ENCODE peak calls at places on chromosomes 4 and X, in ten cellular contexts. N is GM12878, K is heart left ventricle, V is uterus, X is Peyer's patch, C is hepatocyte, T is upper lobe of left lung, H is suprapubic skin, D is mammary epithelial cell, B is BE2C. U is an unnamed sample.

GRCh38 chr4:127528302-127528701 is 104.5 kb upstream of the INTU start:
- DNase-seq in K (no peak), D (no peak), N (no peak), H (no peak), T (no peak), X (no peak), C (no peak), V (no peak), B (no peak), U (no peak)

GRCh38 chr4:103032575-103032974 is 13.1 kb upstream of the SLC9B1 start:
- DNase-seq in C (peak), X (no peak), H (no peak), N (no peak), D (peak), T (no peak), K (no peak), B (peak), V (no peak), U (no peak)

GRCh38 chrX:43505759-43506158 is 150.3 kb upstream of the MAOA start:
- DNase-seq in B (no peak), K (no peak), X (no peak), H (no peak), N (no peak), C (no peak), V (no peak), D (peak), T (no peak), U (peak)

GRCh38 chrX:77749695-77750094 is 36.3 kb downstream of the ATRX start:
- DNase-seq in V (no peak), B (no peak), X (no peak), C (no peak), K (no peak), H (no peak), D (no peak), T (no peak), N (no peak), U (no peak)

GRCh38 chr4:156732634-156733033 is 239.0 kb downstream of the PDGFC start:
- DNase-seq in V (no peak), C (no peak), H (no peak), B (no peak), D (no peak), N (no peak), K (no peak), T (no peak), X (no peak), U (no peak)

GRCh38 chr4:94954273-94954672 is 196.5 kb downstream of the BMPR1B start:
- DNase-seq in N (no peak), T (no peak), X (no peak), C (no peak), V (no peak), D (no peak), B (no peak), H (no peak), K (no peak), U (no peak)

GRCh38 chr4:83217721-83218522 is 66.7 kb downstream of the COQ2 start:
- DNase-seq in H (no peak), X (peak), D (no peak), K (no peak), C (no peak), V (no peak), T (no peak), N (peak), B (no peak), U (no peak)

GRCh38 chr4:51840791-51841190 is 2.2 kb upstream of the DCUN1D4 start:
- DNase-seq in B (no peak), D (no peak), V (no peak), C (no peak), K (no peak), T (no peak), N (no peak), H (no peak), X (no peak), U (no peak)

GRCh38 chr4:155796031-155796430 is 37.2 kb downstream of the GUCY1B1 start:
- DNase-seq in T (no peak), C (peak), K (no peak), X (no peak), V (no peak), D (no peak), B (no peak), H (no peak), N (no peak), U (no peak)

GRCh38 chr4:76607846-76608245 is 172.8 kb downstream of the SHROOM3 start:
- DNase-seq in X (no peak), T (no peak), N (no peak), H (no peak), D (no peak), V (no peak), K (no peak), B (no peak), C (no peak), U (no peak)

GRCh38 chrX:107940095-107940494 is 42.1 kb downstream of the TEX13B start:
- DNase-seq in X (no peak), T (no peak), C (peak), K (no peak), N (no peak), H (no peak), D (no peak), V (no peak), B (no peak), U (no peak)

GRCh38 chrX:23127586-23127985 is 127.8 kb downstream of the DDX53 start:
- DNase-seq in V (no peak), T (no peak), H (no peak), C (no peak), X (no peak), K (no peak), D (no peak), N (no peak), B (no peak), U (no peak)

GRCh38 chr4:172553216-172553615 is 615.4 kb upstream of the GALNT7 start:
- DNase-seq in T (no peak), H (no peak), V (no peak), D (no peak), X (no peak), C (no peak), N (no peak), B (no peak), K (no peak), U (no peak)

GRCh38 chr4:23873717-23874535 is 15.9 kb downstream of the PPARGC1A start:
- DNase-seq in H (no peak), D (no peak), B (no peak), C (no peak), N (no peak), X (no peak), V (no peak), K (peak), T (no peak), U (no peak)

GRCh38 chr4:20085156-20085555 is 166.5 kb upstream of the SLIT2 start:
- DNase-seq in T (no peak), C (no peak), K (no peak), D (no peak), B (no peak), V (no peak), H (no peak), X (no peak), N (no peak), U (no peak)

GRCh38 chr4:3135155-3136011 is 60.9 kb downstream of the HTT start:
- DNase-seq in K (no peak), V (no peak), C (no peak), D (no peak), B (no peak), T (no peak), N (no peak), X (no peak), H (no peak), U (no peak)

GRCh38 chr4:25535278-25535677 is 120.4 kb upstream of the SLC34A2 start:
- DNase-seq in T (no peak), X (no peak), V (no peak), C (no peak), H (no peak), B (no peak), N (no peak), D (no peak), K (no peak), U (no peak)

GRCh38 chr4:2256156-2256731 is 5.7 kb downstream of the MXD4 start:
- DNase-seq in V (peak), B (no peak), T (peak), D (no peak), N (no peak), H (peak), K (peak), X (peak), C (no peak), U (peak)

GRCh38 chr4:114229721-114230120 is 250.3 kb upstream of the ARSJ start:
- DNase-seq in K (no peak), T (no peak), B (no peak), X (no peak), V (no peak), C (no peak), D (no peak), H (no peak), N (no peak), U (peak)

GRCh38 chr4:173253561-173253960 is 80.6 kb downstream of the HMGB2 start:
- DNase-seq in H (no peak), K (no peak), C (no peak), V (no peak), B (no peak), N (no peak), T (no peak), X (no peak), D (no peak), U (no peak)

GRCh38 chr4:77044458-77045124 is 31.2 kb downstream of the CCNI start:
- DNase-seq in T (no peak), C (peak), D (peak), V (no peak), K (no peak), H (no peak), N (peak), X (no peak), B (no peak), U (no peak)

DNA sequence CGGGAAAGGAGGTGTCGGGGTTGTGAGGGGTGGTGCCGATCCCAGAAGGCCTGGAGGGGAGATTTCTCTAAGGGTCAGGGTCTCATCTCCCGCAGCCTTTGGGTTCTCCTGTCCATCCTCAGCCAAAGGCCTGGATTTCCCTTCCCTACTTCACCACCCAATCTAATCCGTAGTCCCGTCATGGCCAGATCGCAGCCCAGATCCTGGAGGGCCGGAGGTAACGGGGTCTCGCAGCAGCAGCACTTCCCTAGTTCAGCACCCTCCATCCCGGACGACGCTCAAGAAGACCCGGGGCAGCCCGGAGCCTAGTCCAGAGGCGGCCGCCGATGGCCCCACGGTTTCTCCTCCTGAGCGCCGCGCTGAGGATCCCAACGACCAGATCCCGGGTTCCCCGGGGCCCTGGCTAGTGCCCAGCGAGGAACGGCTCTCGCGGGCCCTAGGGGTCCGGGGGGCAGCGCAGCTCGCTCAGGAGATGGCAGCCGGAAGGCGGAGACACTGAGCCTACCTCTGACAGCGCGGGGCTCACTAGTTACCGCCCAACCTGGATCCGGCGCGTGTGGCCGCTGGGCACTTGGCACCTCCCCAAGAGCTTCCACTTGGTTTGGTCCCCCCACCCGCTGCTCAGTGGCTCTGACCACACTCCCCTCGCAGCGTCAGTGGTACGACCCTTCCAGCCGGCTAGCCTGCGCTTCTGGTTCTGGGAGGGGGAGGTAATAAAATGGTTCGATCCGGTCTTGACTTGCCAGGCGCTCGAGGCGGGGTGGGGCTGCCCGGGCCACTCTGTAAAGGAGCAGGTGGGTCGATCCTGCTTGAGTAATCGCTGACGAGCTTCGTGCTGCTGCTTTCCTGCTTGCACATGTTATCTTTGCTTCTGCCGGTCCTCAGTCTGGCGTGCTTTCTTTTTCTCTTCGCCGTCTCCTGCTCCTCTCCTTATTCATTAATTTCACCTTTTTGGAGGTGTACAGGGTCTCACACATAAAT is 3.6 kb downstream of the MAGIX start:
- DNase-seq in N (peak), H (no peak), D (peak), C (peak), V (peak), B (peak), T (peak), K (peak), X (peak), U (peak)
- TF ChIP-seq CTCF in N (peak), H (no peak), D (peak), C (peak), V (no peak), B (peak), T (no peak), K (peak), X (peak), U (no peak)

GRCh38 chrX:12971282-12972003 is 3.5 kb upstream of the TMSB4X start:
- DNase-seq in B (no peak), T (no peak), H (no peak), X (peak), N (no peak), C (no peak), D (no peak), V (peak), K (peak), U (no peak)

GRCh38 chrX:12970691-12971202 is 4.2 kb upstream of the TMSB4X start:
- DNase-seq in T (no peak), K (no peak), B (no peak), V (peak), X (peak), C (peak), N (peak), H (no peak), D (no peak), U (no peak)

GRCh38 chrX:12973561-12974216 is 1.2 kb upstream of the TMSB4X start:
- DNase-seq in T (no peak), D (no peak), N (no peak), X (peak), V (no peak), B (no peak), H (no peak), K (no peak), C (no peak), U (no peak)

GRCh38 chrX:12972867-12973560 is 1.9 kb upstream of the TMSB4X start:
- DNase-seq in T (no peak), V (no peak), X (no peak), H (no peak), B (no peak), N (no peak), D (no peak), K (no peak), C (no peak), U (no peak)

GRCh38 chrX:12972239-12972638 is 2.7 kb upstream of the TMSB4X start:
- DNase-seq in B (no peak), D (no peak), K (no peak), X (no peak), N (no peak), H (no peak), T (no peak), C (no peak), V (no peak), U (no peak)
- H3K4me3 ChIP-seq in B (no peak), D (no peak), K (peak), X (peak), N (peak), H (peak), T (peak), C (no peak), V (no peak), U (no peak)

DNA sequence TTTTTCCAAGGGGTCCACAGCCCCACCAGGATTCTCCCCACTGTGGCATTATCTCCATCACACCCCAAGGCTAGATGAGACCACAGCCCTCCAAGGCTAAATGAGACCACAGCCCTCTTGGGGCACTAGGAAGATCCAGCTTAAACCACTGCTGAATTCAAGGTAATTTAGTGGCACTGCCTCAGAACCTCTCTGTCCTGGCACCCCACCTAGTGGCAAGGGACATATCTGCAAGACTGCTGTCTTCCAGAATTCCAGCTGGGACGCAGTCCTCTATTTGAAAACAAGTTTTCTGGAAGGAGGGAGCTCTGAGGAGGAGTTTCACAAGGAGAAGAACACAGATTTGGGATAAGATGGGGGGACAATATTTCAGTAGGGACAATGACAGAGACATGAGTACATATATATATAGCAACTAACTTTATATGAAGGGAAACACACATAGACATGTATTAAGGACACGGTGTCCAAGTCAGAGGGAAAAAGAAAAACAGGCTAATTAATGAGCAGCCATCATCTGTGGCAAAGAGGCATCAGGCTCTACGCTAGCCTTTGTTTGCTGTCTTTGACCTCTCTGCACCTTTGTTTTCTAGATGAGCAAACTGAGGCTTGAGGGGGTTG is 9.3 kb downstream of the CETN2 start:
- DNase-seq in B (peak), C (peak), D (peak), X (no peak), K (no peak), T (no peak), V (no peak), H (no peak), N (no peak), U (no peak)
- TF ChIP-seq CTCF in B (peak), C (peak), D (peak), X (peak), K (peak), T (peak), V (no peak), H (no peak), N (peak), U (peak)

GRCh38 chr4:154490261-154490588 is 1.4 kb downstream of the DCHS2 start:
- DNase-seq in T (peak), B (no peak), D (no peak), H (no peak), N (no peak), V (no peak), C (peak), X (no peak), K (no peak), U (no peak)

GRCh38 chr4:154491341-154491679 is 289 bp downstream of the DCHS2 start:
- DNase-seq in T (no peak), H (no peak), X (no peak), D (peak), V (peak), B (peak), N (no peak), K (no peak), C (no peak), U (no peak)

GRCh38 chr4:154490589-154491340 is 834 bp downstream of the DCHS2 start:
- DNase-seq in B (peak), T (peak), X (no peak), H (no peak), C (peak), D (no peak), N (no peak), K (no peak), V (peak), U (no peak)

GRCh38 chr4:154491731-154492249 is at the start of gene DCHS2:
- DNase-seq in H (no peak), N (no peak), D (peak), B (peak), T (peak), C (peak), V (peak), K (peak), X (peak), U (no peak)

GRCh38 chr4:154492288-154492687 is 689 bp upstream of the DCHS2 start:
- DNase-seq in H (no peak), C (no peak), X (no peak), N (no peak), V (no peak), B (no peak), T (peak), K (no peak), D (no peak), U (no peak)
- H3K4me3 ChIP-seq in H (peak), C (peak), X (peak), N (no peak), V (no peak), B (peak), T (peak), K (peak), D (no peak), U (peak)

DNA sequence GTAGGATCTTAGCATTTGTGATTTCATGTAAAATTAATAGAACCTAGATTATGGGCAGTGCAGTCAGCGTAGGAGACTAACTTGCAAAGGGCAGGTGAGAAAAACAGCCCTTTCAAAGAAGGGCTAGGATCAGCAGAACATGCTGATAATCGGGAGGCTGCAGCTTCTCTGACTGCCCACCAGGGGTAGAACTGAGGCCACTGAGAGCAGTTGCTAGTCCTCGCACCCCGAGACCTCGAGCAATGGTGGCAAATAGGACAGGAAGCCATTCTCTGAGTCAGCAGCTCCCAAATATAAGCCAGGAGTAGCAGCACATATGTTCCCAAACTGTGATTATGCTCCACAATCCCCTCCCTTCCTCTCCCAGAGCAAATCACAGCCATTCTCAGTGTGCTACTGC is 186.4 kb downstream of the MSL3 start:
- DNase-seq in H (no peak), T (no peak), K (no peak), C (peak), D (peak), B (no peak), V (no peak), X (no peak), N (no peak), U (peak)
- TF ChIP-seq CTCF in H (no peak), T (peak), K (peak), C (peak), D (peak), B (no peak), V (no peak), X (no peak), N (peak), U (no peak)

GRCh38 chrX:64394874-64395567 is at the start of gene MTMR8:
- DNase-seq in N (peak), H (peak), D (peak), X (peak), B (peak), K (peak), V (peak), C (peak), T (peak), U (peak)

GRCh38 chrX:64398088-64398487 is 2.8 kb upstream of the MTMR8 start:
- DNase-seq in N (no peak), B (no peak), K (no peak), H (no peak), X (no peak), D (no peak), C (no peak), V (no peak), T (no peak), U (no peak)

GRCh38 chrX:64394059-64394873 is 986 bp downstream of the MTMR8 start:
- DNase-seq in X (no peak), V (no peak), B (no peak), C (no peak), T (no peak), D (no peak), H (no peak), K (peak), N (no peak), U (no peak)

GRCh38 chrX:64395568-64395929 is 297 bp upstream of the MTMR8 start:
- DNase-seq in V (no peak), K (no peak), T (no peak), N (no peak), X (no peak), D (no peak), C (no peak), B (no peak), H (no peak), U (no peak)
- H3K4me3 ChIP-seq in V (peak), K (peak), T (peak), N (peak), X (peak), D (peak), C (no peak), B (peak), H (peak), U (peak)

U was measured in dorsolateral prefrontal cortex.